ENCODE peak calls at places on chromosomes 6 and 20, in four cellular contexts. I, G, H and W are unnamed samples.
A peak's percentile ranks its signal among the peaks of the same experiment; 100 is the strongest.

GRCh38 chr6:55212147-55212546 is 37.8 kb downstream of the HCRTR2 start:
- DNase-seq in I (no peak), G (no peak), H (no peak), W (no peak)

GRCh38 chr6:53862517-53863457 is 68.0 kb downstream of the LRRC1 start:
- DNase-seq in I (no peak), G (no peak), H (no peak), W (no peak)

GRCh38 chr20:33648396-33649004 is 13.6 kb upstream of the C20orf144 start:
- DNase-seq in I (no peak), G (no peak), H (no peak), W (no peak)

GRCh38 chr6:20402181-20403079 is 751 bp downstream of the E2F3 start:
- DNase-seq in I (peak; percentile 12), G (no peak), H (peak; percentile 67), W (peak; percentile 23)

GRCh38 chr6:1526689-1527088 is 83.0 kb upstream of the FOXC1 start:
- DNase-seq in I (no peak), G (no peak), H (no peak), W (no peak)

GRCh38 chr6:112144145-112144926 is 56.9 kb downstream of the FAM229B start:
- DNase-seq in I (no peak), G (no peak), H (peak; percentile 30), W (peak; percentile 57)

GRCh38 chr6:161033667-161034066 is 42.1 kb downstream of the MAP3K4 start:
- DNase-seq in I (no peak), G (no peak), H (no peak), W (peak; percentile 3)

GRCh38 chr6:74075323-74075722 is 379.3 kb downstream of the CD109 start:
- DNase-seq in I (no peak), G (no peak), H (no peak), W (peak; percentile 27)

GRCh38 chr6:82957171-82957894 is 108.3 kb downstream of the UBE3D start:
- DNase-seq in I (no peak), G (no peak), H (no peak), W (no peak)

GRCh38 chr20:2038161-2038560 is 44.3 kb upstream of the PDYN start:
- DNase-seq in I (no peak), G (no peak), H (no peak), W (no peak)

GRCh38 chr6:48078092-48078491 is 32.9 kb downstream of the PTCHD4 start:
- DNase-seq in I (no peak), G (no peak), H (no peak), W (no peak)

GRCh38 chr6:49072146-49072545 is 390.9 kb downstream of the MMUT start:
- DNase-seq in I (no peak), G (no peak), H (no peak), W (no peak)

GRCh38 chr6:159059099-159059498 is 14.3 kb upstream of the TAGAP start:
- DNase-seq in I (no peak), G (no peak), H (no peak), W (no peak)

GRCh38 chr6:45500924-45501816 is 123.4 kb upstream of the SUPT3H start:
- DNase-seq in I (peak; percentile 58), G (no peak), H (peak; percentile 71), W (no peak)

GRCh38 chr6:128230267-128230989 is 290.0 kb downstream of the PTPRK start:
- DNase-seq in I (no peak), G (no peak), H (peak; percentile 72), W (no peak)

GRCh38 chr6:83867527-83868161 is 8.2 kb downstream of the CYB5R4 start:
- DNase-seq in I (peak; percentile 21), G (no peak), H (no peak), W (no peak)

GRCh38 chr20:9035129-9035528 is 33.8 kb upstream of the PLCB4 start:
- DNase-seq in I (peak; percentile 21), G (no peak), H (no peak), W (no peak)

GRCh38 chr6:134123666-134124208 is 71.3 kb upstream of the SLC2A12 start:
- DNase-seq in I (peak; percentile 94), G (peak; percentile 12), H (peak; percentile 53), W (no peak)

GRCh38 chr6:67916389-67916788 is 718.7 kb upstream of the ADGRB3 start:
- DNase-seq in I (no peak), G (no peak), H (no peak), W (no peak)

GRCh38 chr6:159979136-159979874 is 10.4 kb downstream of the IGF2R start:
- DNase-seq in I (no peak), G (peak; percentile 75), H (peak; percentile 82), W (no peak)

GRCh38 chr20:45206746-45207145 is at the start of gene SEMG1:
- DNase-seq in I (no peak), G (no peak), H (no peak), W (no peak)

GRCh38 chr20:19077370-19078220 is 134.8 kb upstream of the SLC24A3 start:
- DNase-seq in I (no peak), G (no peak), H (no peak), W (peak; percentile 33)

GRCh38 chr20:63625771-63626423 is 1.0 kb downstream of the GMEB2 start:
- DNase-seq in I (no peak), G (no peak), H (peak; percentile 57), W (peak; percentile 30)

GRCh38 chr6:130466052-130466743 is 100.4 kb downstream of the TMEM200A start:
- DNase-seq in I (no peak), G (no peak), H (no peak), W (no peak)

DNA sequence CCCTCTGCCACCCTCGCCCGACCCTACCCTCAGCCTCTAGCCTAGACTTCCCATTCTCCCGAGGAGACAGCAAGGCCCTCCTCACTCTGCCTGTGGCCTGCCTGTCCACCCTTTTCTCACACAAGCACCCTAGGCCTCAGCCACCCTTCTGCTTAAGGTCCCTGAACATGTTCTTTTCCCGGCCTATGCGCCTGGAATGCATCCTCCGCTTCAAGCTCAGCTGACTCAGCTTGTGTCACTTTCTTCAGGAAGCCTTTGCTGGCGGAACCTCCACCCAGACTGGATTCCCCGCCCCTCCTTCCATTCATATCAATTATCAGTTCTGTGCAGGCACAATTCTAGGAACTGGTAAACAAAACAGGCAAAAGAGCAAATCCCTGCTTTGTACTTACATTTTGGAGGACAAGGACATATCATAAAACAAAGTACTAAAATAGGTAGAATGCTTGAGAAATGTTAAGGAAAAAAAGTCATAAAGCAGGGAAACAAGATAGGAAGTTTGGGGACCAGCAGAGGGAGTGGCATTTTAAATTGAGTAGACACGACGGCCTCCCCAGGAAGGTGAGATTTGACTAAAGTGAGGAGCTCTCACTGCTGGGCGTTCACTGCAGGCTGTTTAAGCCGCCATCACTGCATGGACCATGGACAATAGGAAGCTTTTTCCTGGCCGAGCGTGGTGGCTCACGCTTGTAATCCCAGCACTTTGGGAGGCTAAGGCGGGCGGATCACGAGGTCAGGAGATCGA is 17.9 kb upstream of the SNHG17 start:
- DNase-seq in I (no peak), G (no peak), H (no peak), W (no peak)
- TF ChIP-seq JUND in I (no peak), G (no peak), H (no peak), W (no peak)

DNA sequence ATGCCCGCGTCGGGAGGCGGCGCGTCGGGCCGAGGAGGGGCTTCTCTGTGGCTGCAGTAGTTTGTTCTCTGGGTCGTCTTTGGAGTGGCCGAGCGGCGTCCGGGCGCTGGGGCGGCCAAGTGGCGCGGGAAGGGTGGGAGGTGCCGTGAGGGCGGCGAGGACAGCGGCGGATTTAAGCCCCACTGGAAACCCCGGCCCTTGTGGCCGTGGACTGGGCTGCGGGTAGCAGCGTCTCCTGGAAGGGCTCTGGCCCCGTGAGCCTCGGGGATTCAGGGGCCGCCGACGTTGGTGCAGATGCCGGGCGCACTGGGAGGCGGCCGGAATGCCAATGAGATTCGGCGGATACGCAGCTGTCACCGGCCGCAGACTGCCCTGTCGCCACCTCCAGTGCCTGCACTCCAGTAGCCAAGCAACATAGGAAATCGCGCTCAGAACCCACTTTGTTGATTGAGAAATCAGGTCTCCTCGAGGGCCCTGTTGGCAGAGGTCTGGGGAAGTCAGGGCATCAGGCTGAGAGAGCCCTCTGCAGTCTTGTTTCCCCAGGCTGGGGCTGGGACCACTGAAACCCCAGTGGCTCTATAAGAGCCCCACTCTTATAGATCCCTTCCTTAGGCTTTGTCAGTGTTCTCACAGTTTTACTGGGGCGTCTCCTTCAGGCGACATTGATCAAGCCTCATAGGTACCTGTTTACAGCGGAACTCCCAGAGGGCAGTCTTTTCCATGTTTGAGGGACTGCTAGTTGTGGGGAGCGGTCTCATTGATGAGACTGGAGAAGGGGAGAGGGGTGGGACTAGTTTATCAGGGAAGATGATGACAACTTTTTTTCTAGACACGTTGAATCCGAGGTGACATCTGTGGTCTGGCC is 642 bp downstream of the GZF1 start:
- DNase-seq in I (no peak), G (no peak), H (peak; percentile 46), W (peak; percentile 23)
- TF ChIP-seq JUND in I (no peak), G (no peak), H (no peak), W (no peak)

GRCh38 chr20:49323622-49324238 is 45.9 kb upstream of the ZNFX1 start:
- DNase-seq in I (peak; percentile 34), G (no peak), H (peak; percentile 52), W (peak; percentile 53)
- TF ChIP-seq JUND in I (no peak), G (no peak), H (no peak), W (no peak)

GRCh38 chr6:30770592-30770991 is 26.2 kb upstream of the IER3 start:
- DNase-seq in I (no peak), G (no peak), H (no peak), W (no peak)

GRCh38 chr6:30769853-30770160 is 25.5 kb upstream of the IER3 start:
- DNase-seq in I (no peak), G (no peak), H (no peak), W (no peak)

GRCh38 chr6:30770164-30770563 is 25.8 kb upstream of the IER3 start:
- DNase-seq in I (no peak), G (no peak), H (no peak), W (no peak)

GRCh38 chr6:30768634-30769087 is 24.3 kb upstream of the IER3 start:
- DNase-seq in I (no peak), G (no peak), H (no peak), W (no peak)

GRCh38 chr6:30769088-30769852 is 24.9 kb upstream of the IER3 start:
- DNase-seq in I (peak; percentile 96), G (no peak), H (peak; percentile 96), W (no peak)
- TF ChIP-seq JUND in I (no peak), G (no peak), H (peak; percentile 99), W (no peak)

GRCh38 chr20:7094438-7094997 is 327.0 kb downstream of the BMP2 start:
- DNase-seq in I (peak; percentile 4), G (no peak), H (peak; percentile 43), W (no peak)
- TF ChIP-seq JUND in I (no peak), G (no peak), H (no peak), W (no peak)

GRCh38 chr6:6793388-6794250 is 205.1 kb downstream of the LY86 start:
- DNase-seq in I (no peak), G (no peak), H (no peak), W (no peak)

GRCh38 chr6:6796818-6797217 is 208.3 kb downstream of the LY86 start:
- DNase-seq in I (no peak), G (no peak), H (no peak), W (no peak)

GRCh38 chr6:6798430-6798829 is 209.9 kb downstream of the LY86 start:
- DNase-seq in I (no peak), G (no peak), H (no peak), W (no peak)

GRCh38 chr6:6790891-6791290 is 202.4 kb downstream of the LY86 start:
- DNase-seq in I (peak; percentile 87), G (no peak), H (peak; percentile 33), W (no peak)

DNA sequence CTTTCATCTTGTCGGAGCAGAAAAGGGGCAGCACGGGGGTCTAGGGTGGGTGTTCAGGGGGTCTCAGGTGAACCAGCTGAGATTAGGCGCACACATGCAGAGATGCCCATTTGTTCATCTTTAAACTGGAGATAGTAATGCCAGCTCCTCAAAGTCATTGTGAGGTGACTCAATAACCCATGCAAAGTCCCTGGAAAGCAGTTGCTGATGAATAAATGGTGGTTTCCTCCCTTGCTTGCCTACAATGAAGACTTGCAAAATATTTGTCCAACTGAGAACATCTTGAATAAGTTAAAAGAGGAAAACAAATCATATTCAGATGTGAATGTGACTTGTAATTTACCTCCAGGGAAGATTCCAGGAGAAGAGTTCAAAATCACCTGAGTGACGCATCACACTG is 206.9 kb downstream of the LY86 start:
- DNase-seq in I (no peak), G (no peak), H (no peak), W (no peak)
- TF ChIP-seq JUND in I (no peak), G (no peak), H (no peak), W (no peak)